ENCODE peak calls at places on chromosomes 5 and 9, in five cellular contexts. H is fibroblast of lung, X is HAP-1, B is heart right ventricle, L is psoas muscle. N is an unnamed sample.

GRCh38 chr9:116152941-116153764 is 438 bp upstream of the PAPPA start:
- DNase-seq in L (no peak), X (no peak), B (no peak), H (peak; percentile 63), N (no peak)

GRCh38 chr9:128153947-128154695 is 4.9 kb downstream of the LCN2 start:
- DNase-seq in B (peak; percentile 5), X (no peak), H (no peak), L (peak; percentile 44), N (peak; percentile 4)

GRCh38 chr9:99118782-99119466 is 14.0 kb downstream of the TGFBR1 start:
- DNase-seq in X (no peak), L (peak; percentile 43), H (no peak), B (no peak), N (no peak)

GRCh38 chr9:129270903-129271431 is 92.9 kb upstream of the IER5L start:
- DNase-seq in X (no peak), B (no peak), H (peak; percentile 95), L (peak; percentile 6), N (no peak)

GRCh38 chr5:38329132-38329715 is 70.9 kb downstream of the EGFLAM start:
- DNase-seq in L (no peak), B (no peak), H (peak; percentile 30), X (no peak), N (no peak)

GRCh38 chr9:77819672-77820071 is 171.6 kb upstream of the GNA14 start:
- DNase-seq in B (no peak), H (peak; percentile 41), L (no peak), X (no peak), N (no peak)

GRCh38 chr5:151622367-151623097 is 31.4 kb upstream of the FAT2 start:
- DNase-seq in B (no peak), L (no peak), H (no peak), X (no peak), N (peak; percentile 71)

GRCh38 chr5:85512896-85513295 is 1104.8 kb upstream of the COX7C start:
- DNase-seq in B (no peak), X (no peak), L (peak; percentile 23), H (no peak), N (no peak)

GRCh38 chr5:110738812-110739651 is at the start of gene SLC25A46:
- DNase-seq in H (peak; percentile 89), L (peak; percentile 91), X (peak; percentile 90), B (peak; percentile 81), N (peak; percentile 91)

GRCh38 chr5:75234251-75234650 is 2.4 kb downstream of the ANKRD31 start:
- DNase-seq in L (no peak), X (no peak), H (no peak), B (no peak), N (no peak)

GRCh38 chr5:131818001-131818724 is 21.3 kb upstream of the FNIP1 start:
- DNase-seq in H (no peak), B (no peak), L (no peak), X (no peak), N (no peak)

GRCh38 chr9:129383005-129383414 is 204.9 kb upstream of the IER5L start:
- DNase-seq in B (peak; percentile 66), L (peak; percentile 83), H (no peak), X (no peak), N (peak; percentile 53)

GRCh38 chr5:151063590-151063989 is 17.2 kb downstream of the TNIP1 start:
- DNase-seq in X (no peak), B (no peak), H (peak; percentile 40), L (no peak), N (no peak)

GRCh38 chr5:16265141-16265540 is 85.5 kb upstream of the MARCHF11 start:
- DNase-seq in L (no peak), X (no peak), H (no peak), B (no peak), N (no peak)

GRCh38 chr9:86187121-86187520 is 72.3 kb downstream of the C9orf153 start:
- DNase-seq in H (no peak), X (no peak), B (no peak), L (no peak), N (no peak)

GRCh38 chr5:172450861-172451695 is 3.2 kb downstream of the SH3PXD2B start:
- DNase-seq in H (no peak), L (no peak), B (no peak), X (peak; percentile 72), N (peak; percentile 74)

GRCh38 chr5:66247176-66247960 is 103.3 kb downstream of the SREK1 start:
- DNase-seq in H (peak; percentile 86), X (no peak), L (no peak), B (no peak), N (no peak)

GRCh38 chr5:39005566-39006232 is 68.5 kb downstream of the RICTOR start:
- DNase-seq in L (no peak), B (no peak), X (no peak), H (no peak), N (no peak)

GRCh38 chr5:74888117-74888516 is 21.9 kb upstream of the FAM169A start:
- DNase-seq in B (no peak), X (no peak), L (no peak), H (no peak), N (no peak)

GRCh38 chr5:113336975-113337374 is 97.8 kb downstream of the TSSK1B start:
- DNase-seq in B (peak; percentile 20), H (peak; percentile 73), X (peak; percentile 20), L (no peak), N (peak; percentile 67)

GRCh38 chr5:133287500-133287899 is 235.7 kb downstream of the HSPA4 start:
- DNase-seq in L (peak; percentile 66), X (peak; percentile 69), B (peak; percentile 29), H (peak; percentile 34), N (no peak)

GRCh38 chr5:83368317-83368716 is 103.2 kb upstream of the VCAN start:
- DNase-seq in H (peak; percentile 91), B (no peak), L (no peak), X (no peak), N (peak; percentile 15)

GRCh38 chr5:77101298-77101697 is 14.2 kb upstream of the ZBED3 start:
- DNase-seq in X (no peak), B (no peak), L (no peak), H (peak; percentile 78), N (no peak)

GRCh38 chr5:66174338-66174737 is 30.2 kb downstream of the SREK1 start:
- DNase-seq in L (no peak), X (peak; percentile 17), B (no peak), H (peak; percentile 25), N (no peak)

GRCh38 chr5:151171521-151171920 is 13.9 kb upstream of the ANXA6 start:
- DNase-seq in L (no peak), X (no peak), H (no peak), B (no peak), N (no peak)

GRCh38 chr9:133716564-133717112 is 21.5 kb downstream of the SARDH start:
- DNase-seq in B (peak; percentile 64), L (peak; percentile 68), H (no peak), X (no peak), N (peak; percentile 74)

GRCh38 chr5:112787261-112787660 is 49.6 kb downstream of the APC start:
- DNase-seq in H (peak; percentile 48), L (no peak), X (no peak), B (no peak), N (no peak)

GRCh38 chr5:112735702-112736101 is 2.0 kb upstream of the APC start:
- DNase-seq in B (no peak), X (no peak), H (peak; percentile 71), L (no peak), N (no peak)

GRCh38 chr5:75460947-75461346 is 50.5 kb downstream of the CERT1 start:
- DNase-seq in H (no peak), B (no peak), L (no peak), X (no peak), N (no peak)

GRCh38 chr5:3177338-3177737 is 418.3 kb upstream of the IRX1 start:
- DNase-seq in B (no peak), L (no peak), X (no peak), H (no peak), N (no peak)
- H3K4me3 ChIP-seq in B (no peak overlapping the region), L (no peak overlapping the region), X (no peak overlapping the region), H (no peak overlapping the region), N (no peak overlapping the region)

GRCh38 chr9:37037137-37037743 is 3.2 kb upstream of the PAX5 start:
- DNase-seq in X (no peak), H (no peak), B (no peak), L (peak; percentile 50), N (no peak)

GRCh38 chr9:37036237-37037136 is 2.4 kb upstream of the PAX5 start:
- DNase-seq in L (peak; percentile 61), B (peak; percentile 44), X (peak; percentile 45), H (peak; percentile 18), N (peak; percentile 62)

GRCh38 chr9:37034938-37035471 is 937 bp upstream of the PAX5 start:
- DNase-seq in L (no peak), X (no peak), B (no peak), H (no peak), N (no peak)

GRCh38 chr9:37034320-37034937 is 361 bp upstream of the PAX5 start:
- DNase-seq in B (no peak), X (peak; percentile 39), H (peak; percentile 4), L (peak; percentile 52), N (peak; percentile 52)

DNA sequence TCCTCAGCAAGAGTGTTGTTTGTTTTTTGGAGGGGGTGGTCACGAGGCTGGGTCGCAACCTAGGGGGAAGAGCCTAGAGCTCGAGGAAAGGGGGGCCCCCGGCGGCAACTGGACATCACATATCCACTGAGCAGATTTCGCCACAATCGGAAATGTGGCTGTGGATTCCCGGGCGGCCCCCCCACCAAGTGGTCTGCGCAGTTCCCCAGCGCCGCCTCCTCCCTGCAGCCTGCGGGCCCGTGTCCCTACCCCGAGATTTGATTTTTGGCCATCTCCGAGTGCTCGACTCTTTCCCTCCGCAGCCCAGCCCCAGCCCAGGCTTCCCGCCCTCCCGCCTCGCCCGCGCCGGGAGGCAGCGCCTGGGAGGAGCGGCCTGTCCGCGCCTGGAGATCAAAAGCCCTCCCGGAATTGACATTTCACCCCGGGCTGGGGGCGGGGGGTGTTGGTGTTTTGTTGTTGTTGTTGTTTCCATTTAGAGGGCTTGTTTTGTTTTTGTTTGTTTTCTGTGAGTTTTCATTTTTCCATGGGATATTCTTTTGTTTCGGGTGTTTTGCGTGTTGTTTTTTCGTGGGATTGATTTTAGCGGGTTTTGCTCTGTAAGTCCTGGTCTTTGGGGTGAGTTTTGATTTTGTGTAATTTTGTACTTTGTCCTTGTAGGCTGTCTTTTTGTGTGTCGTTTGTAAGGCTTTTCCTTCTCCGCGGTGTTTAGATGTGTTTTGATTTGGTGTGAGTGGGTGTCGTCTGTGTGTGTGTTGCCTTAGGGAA is 1.6 kb upstream of the PAX5 start:
- DNase-seq in X (no peak), B (no peak), H (peak; percentile 2), L (no peak), N (no peak)
- H3K4me3 ChIP-seq in X (no peak overlapping the region), B (no peak overlapping the region), H (no peak overlapping the region), L (no peak overlapping the region), N (peak overlapping the region; percentile 65)

GRCh38 chr9:136107953-136108647 is 10.6 kb downstream of the TMEM250 start:
- DNase-seq in X (peak; percentile 52), H (no peak), B (no peak), L (peak; percentile 60), N (peak; percentile 60)

GRCh38 chr9:136110082-136111061 is 8.3 kb downstream of the TMEM250 start:
- DNase-seq in H (peak; percentile 21), B (peak; percentile 44), L (no peak), X (peak; percentile 40), N (no peak)

GRCh38 chr9:136107155-136107952 is 11.3 kb downstream of the TMEM250 start:
- DNase-seq in H (no peak), X (no peak), L (peak; percentile 66), B (no peak), N (no peak)

GRCh38 chr9:136109351-136110081 is 9.2 kb downstream of the TMEM250 start:
- DNase-seq in H (peak; percentile 87), X (peak; percentile 93), B (peak; percentile 94), L (peak; percentile 96), N (peak; percentile 97)

GRCh38 chr9:136108648-136109266 is 9.9 kb downstream of the TMEM250 start:
- DNase-seq in L (no peak), H (no peak), X (no peak), B (no peak), N (no peak)
- H3K4me3 ChIP-seq in L (peak overlapping the region; percentile 55), H (no peak overlapping the region), X (peak overlapping the region; percentile 24), B (peak overlapping the region; percentile 44), N (no peak overlapping the region)

GRCh38 chr9:130443840-130444492 is 795 bp upstream of the ASS1 start:
- DNase-seq in B (no peak), H (no peak), X (no peak), L (peak; percentile 70), N (peak; percentile 77)
- H3K4me3 ChIP-seq in B (peak overlapping the region; percentile 78), H (no peak overlapping the region), X (peak overlapping the region; percentile 63), L (peak overlapping the region; percentile 83), N (peak overlapping the region; percentile 81)

N was measured in right cardiac atrium.